ENCODE peak calls at places on chromosomes 12 and 14, in eight cellular contexts. U is H1, S is mammary epithelial cell, T is GM23248, M is thyroid gland, B is IMR-90, P is psoas muscle, J is breast epithelium. H is an unnamed sample.
A peak's percentile ranks its signal among the peaks of the same experiment; 100 is the strongest.

GRCh38 chr12:122483969-122484368 is 16.8 kb downstream of the ZCCHC8 start:
- DNase-seq in U (no peak), S (no peak), T (no peak), M (no peak), B (no peak), P (no peak), J (no peak), H (no peak)

GRCh38 chr12:51721281-51721940 is 127.1 kb downstream of the FIGNL2 start:
- DNase-seq in U (peak; percentile 31), S (no peak), T (no peak), M (peak; percentile 39), B (peak; percentile 36), P (peak; percentile 30), J (no peak), H (peak; percentile 22)

GRCh38 chr12:53062977-53063707 is 13.3 kb downstream of the TNS2 start:
- DNase-seq in U (no peak), S (no peak), T (no peak), M (no peak), B (no peak), P (peak; percentile 17), J (no peak), H (no peak)

GRCh38 chr12:82299617-82300016 is 58.6 kb downstream of the CCDC59 start:
- DNase-seq in U (no peak), S (no peak), T (peak; percentile 28), M (no peak), B (no peak), P (no peak), J (no peak), H (no peak)

GRCh38 chr12:45244561-45245348 is 28.9 kb downstream of the ANO6 start:
- DNase-seq in U (no peak), S (no peak), T (peak; percentile 81), M (no peak), B (peak; percentile 66), P (no peak), J (no peak), H (no peak)

GRCh38 chr12:31589896-31590729 is 823 bp downstream of the DENND5B start:
- DNase-seq in U (no peak), S (peak; percentile 52), T (peak; percentile 84), M (peak; percentile 65), B (peak; percentile 58), P (peak; percentile 78), J (peak; percentile 26), H (no peak)

GRCh38 chr12:106511365-106511764 is 71.4 kb upstream of the RFX4 start:
- DNase-seq in U (no peak), S (no peak), T (no peak), M (no peak), B (no peak), P (no peak), J (no peak), H (no peak)

GRCh38 chr14:74867673-74868072 is 8.3 kb downstream of the PROX2 start:
- DNase-seq in U (no peak), S (no peak), T (peak; percentile 83), M (no peak), B (peak; percentile 28), P (no peak), J (peak; percentile 48), H (no peak)

GRCh38 chr12:51592034-51592705 is 1.1 kb downstream of the SCN8A start:
- DNase-seq in U (no peak), S (no peak), T (peak; percentile 86), M (no peak), B (peak; percentile 79), P (no peak), J (no peak), H (no peak)

GRCh38 chr14:85010186-85010585 is 519.8 kb upstream of the FLRT2 start:
- DNase-seq in U (no peak), S (peak; percentile 4), T (no peak), M (no peak), B (no peak), P (no peak), J (no peak), H (no peak)

GRCh38 chr14:69152944-69153847 is at the start of gene DCAF5:
- DNase-seq in U (peak; percentile 77), S (peak; percentile 92), T (peak; percentile 97), M (peak; percentile 97), B (peak; percentile 93), P (peak; percentile 94), J (peak; percentile 91), H (no peak)

GRCh38 chr12:75503866-75504265 is 7.5 kb downstream of the KRR1 start:
- DNase-seq in U (no peak), S (no peak), T (no peak), M (no peak), B (no peak), P (no peak), J (no peak), H (no peak)

GRCh38 chr12:75505706-75506312 is 5.6 kb downstream of the KRR1 start:
- DNase-seq in U (no peak), S (no peak), T (peak; percentile 66), M (no peak), B (peak; percentile 67), P (no peak), J (no peak), H (no peak)

GRCh38 chr12:75511116-75512048 is at the start of gene KRR1:
- DNase-seq in U (peak; percentile 94), S (peak; percentile 98), T (peak; percentile 99), M (peak; percentile 94), B (peak; percentile 99), P (peak; percentile 89), J (peak; percentile 92), H (peak; percentile 97)

GRCh38 chr12:75508159-75508558 is 3.2 kb downstream of the KRR1 start:
- DNase-seq in U (no peak), S (no peak), T (no peak), M (no peak), B (no peak), P (no peak), J (no peak), H (no peak)

GRCh38 chr12:75509621-75510020 is 1.8 kb downstream of the KRR1 start:
- DNase-seq in U (no peak), S (peak; percentile 48), T (no peak), M (no peak), B (no peak), P (no peak), J (no peak), H (no peak)
- H3K4me3 ChIP-seq in U (peak overlapping the region; percentile 94), S (peak overlapping the region; percentile 60), T (peak overlapping the region; percentile 98), M (no peak overlapping the region), B (no peak overlapping the region), P (peak overlapping the region; percentile 91), J (no peak overlapping the region), H (no peak overlapping the region)

DNA sequence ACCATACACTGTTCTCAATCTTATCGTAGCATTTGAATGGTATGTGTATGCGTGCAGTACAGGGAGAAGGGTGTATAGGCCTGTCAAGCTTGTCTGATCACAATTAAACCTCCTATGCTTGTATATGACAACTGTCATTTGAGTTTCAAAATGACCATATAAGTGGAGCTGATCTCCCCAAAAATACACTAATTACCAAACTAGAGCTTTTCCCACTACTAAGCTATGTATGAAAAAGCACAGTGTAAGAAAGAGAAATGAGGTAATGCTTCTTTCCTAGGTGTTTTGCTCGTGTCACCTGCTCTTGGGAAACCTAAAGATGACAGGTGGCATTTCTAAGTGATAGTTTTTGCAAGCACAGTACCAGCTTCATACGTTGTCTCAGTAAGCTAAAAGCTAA is 1.1 kb upstream of the STK38L start:
- DNase-seq in U (no peak), S (no peak), T (no peak), M (no peak), B (no peak), P (no peak), J (no peak), H (no peak)
- H3K4me1 ChIP-seq in U (peaks cover 7% of the 10 kb centered on the region), S (peaks cover 20% of the 10 kb centered on the region), T (peaks cover 22% of the 10 kb centered on the region), M (peaks cover 10% of the 10 kb centered on the region), B (peaks cover 4% of the 10 kb centered on the region), P (peaks cover 13% of the 10 kb centered on the region), J (no peaks in the 10 kb centered on the region), H (no peaks in the 10 kb centered on the region)

DNA sequence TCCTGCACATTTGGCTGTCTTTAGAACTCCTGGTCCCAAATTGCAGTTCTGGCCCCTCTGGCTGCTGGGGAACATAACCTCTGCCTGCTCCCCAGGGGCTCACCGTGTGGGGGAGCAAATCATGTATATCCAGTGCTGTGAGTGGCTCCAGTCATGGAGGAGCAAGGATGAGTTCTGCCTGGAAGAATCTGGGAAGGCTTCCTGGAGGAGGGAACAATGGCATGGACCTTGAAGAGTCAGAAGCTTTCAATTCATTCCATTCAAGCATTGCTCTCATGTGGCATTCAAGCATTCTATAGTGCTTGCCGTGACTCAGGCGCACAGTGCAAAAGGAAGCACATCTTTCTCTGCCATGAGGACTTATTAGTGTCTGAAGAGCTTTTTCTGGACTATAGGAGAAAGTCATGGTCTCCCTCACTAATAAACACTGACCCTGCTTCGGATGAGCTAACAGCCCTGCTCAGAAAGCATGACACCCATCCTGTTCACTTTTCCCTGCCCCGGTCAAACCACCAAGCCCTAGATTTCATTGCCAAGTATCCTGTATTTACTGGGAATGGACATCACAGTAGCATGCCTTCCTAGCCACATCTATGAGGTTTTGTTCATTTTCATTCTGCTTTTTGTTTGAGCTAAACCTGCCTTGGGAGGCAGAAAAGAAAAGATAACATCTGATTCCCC is 3.5 kb downstream of the IFI27 start:
- DNase-seq in U (no peak), S (no peak), T (no peak), M (no peak), B (peak; percentile 31), P (no peak), J (no peak), H (no peak)
- H3K4me3 ChIP-seq in U (no peak overlapping the region), S (no peak overlapping the region), T (no peak overlapping the region), M (no peak overlapping the region), B (no peak overlapping the region), P (no peak overlapping the region), J (peak overlapping the region; percentile 7), H (no peak overlapping the region)

GRCh38 chr12:116979109-116979508 is 68.4 kb downstream of the FBXW8 start:
- DNase-seq in U (no peak), S (no peak), T (peak; percentile 63), M (no peak), B (no peak), P (no peak), J (no peak), H (no peak)

GRCh38 chr12:116980083-116980482 is 69.3 kb downstream of the FBXW8 start:
- DNase-seq in U (no peak), S (no peak), T (no peak), M (no peak), B (no peak), P (no peak), J (no peak), H (no peak)

GRCh38 chr12:116982721-116983502 is 72.2 kb downstream of the FBXW8 start:
- DNase-seq in U (no peak), S (no peak), T (peak; percentile 93), M (peak; percentile 21), B (peak; percentile 95), P (no peak), J (no peak), H (no peak)

DNA sequence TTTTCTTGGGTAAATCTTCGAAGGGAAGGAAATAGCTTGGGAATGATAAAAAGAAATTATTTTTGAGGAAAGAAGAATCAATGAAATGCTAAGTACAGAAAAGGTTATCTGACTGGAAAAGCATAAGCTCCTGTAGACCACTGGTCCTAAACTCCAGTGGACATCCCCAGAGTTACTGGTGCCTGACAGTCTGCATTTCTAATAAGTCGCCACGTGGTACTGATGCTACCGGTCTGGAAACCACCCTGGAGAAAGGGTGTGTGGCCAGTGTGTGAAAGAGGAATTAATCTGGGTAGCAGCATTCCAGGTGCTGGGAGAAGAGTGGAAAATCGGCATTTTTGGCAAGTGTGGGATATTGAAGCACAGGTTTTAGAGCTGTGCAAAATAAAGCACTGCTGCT is 73.3 kb downstream of the FBXW8 start:
- DNase-seq in U (no peak), S (no peak), T (no peak), M (no peak), B (no peak), P (no peak), J (no peak), H (no peak)
- H3K4me1 ChIP-seq in U (no peaks in the 10 kb centered on the region), S (no peaks in the 10 kb centered on the region), T (peaks cover 28% of the 10 kb centered on the region), M (no peaks in the 10 kb centered on the region), B (peaks cover 6% of the 10 kb centered on the region), P (no peaks in the 10 kb centered on the region), J (no peaks in the 10 kb centered on the region), H (no peaks in the 10 kb centered on the region)

GRCh38 chr12:130873825-130874224 is 2.0 kb downstream of the RAN start:
- DNase-seq in U (no peak), S (no peak), T (no peak), M (no peak), B (no peak), P (no peak), J (no peak), H (no peak)
- H3K4me3 ChIP-seq in U (peak overlapping the region; percentile 93), S (peak overlapping the region; percentile 92), T (peak overlapping the region; percentile 92), M (no peak overlapping the region), B (no peak overlapping the region), P (peak overlapping the region; percentile 75), J (no peak overlapping the region), H (no peak overlapping the region)

H was measured in iPS DF 6.9.